ENCODE peak calls at places on chromosomes 2 and 18, in eight cellular contexts. F is H9, H is IMR-90, P is neuronal stem cell, O is mesendoderm, E is GM23248, A is HCT116, J is GM23338. M is an unnamed sample.

GRCh38 chr18:79385749-79386341 is 9.9 kb upstream of the NFATC1 start:
- DNase-seq in P (no peak), F (peak; percentile 25), O (no peak), E (no peak), J (no peak), A (no peak), H (no peak), M (no peak)

GRCh38 chr2:43025709-43026290 is 200.6 kb downstream of the ZFP36L2 start:
- DNase-seq in H (no peak), J (no peak), F (no peak), A (no peak), O (no peak), E (no peak), P (no peak), M (peak; percentile 65)

GRCh38 chr2:53632714-53633113 is 134.9 kb upstream of the CHAC2 start:
- DNase-seq in P (no peak), O (no peak), J (no peak), E (peak; percentile 19), H (peak; percentile 2), F (no peak), A (no peak), M (peak; percentile 6)

GRCh38 chr2:36528761-36529392 is 69.1 kb downstream of the FEZ2 start:
- DNase-seq in O (no peak), E (no peak), J (no peak), H (no peak), F (no peak), P (no peak), A (no peak), M (no peak)

GRCh38 chr2:197894751-197895274 is 90.4 kb downstream of the PLCL1 start:
- DNase-seq in P (no peak), J (no peak), O (no peak), F (no peak), E (no peak), H (no peak), A (no peak), M (no peak)

GRCh38 chr2:203061346-203061745 is 46.7 kb downstream of the NBEAL1 start:
- DNase-seq in J (peak; percentile 79), F (no peak), O (peak; percentile 96), E (peak; percentile 13), P (peak; percentile 48), H (peak; percentile 84), A (no peak), M (peak; percentile 90)

GRCh38 chr2:110735366-110735765 is 3.0 kb downstream of the ACOXL start:
- DNase-seq in P (no peak), J (no peak), F (no peak), E (no peak), O (no peak), A (no peak), H (no peak), M (peak; percentile 23)

GRCh38 chr2:195697681-195698220 is 40.7 kb downstream of the SLC39A10 start:
- DNase-seq in A (no peak), E (no peak), H (no peak), O (no peak), P (no peak), F (no peak), J (no peak), M (no peak)

GRCh38 chr2:207558106-207558505 is 28.3 kb downstream of the CREB1 start:
- DNase-seq in E (peak; percentile 75), J (no peak), H (peak; percentile 90), A (no peak), F (no peak), O (peak; percentile 4), P (no peak), M (peak; percentile 83)

GRCh38 chr18:13577091-13577697 is 149.2 kb downstream of the FAM210A start:
- DNase-seq in H (peak; percentile 7), J (no peak), P (no peak), E (peak; percentile 75), O (no peak), F (no peak), A (no peak), M (no peak)

GRCh38 chr2:29115797-29116781 is 874 bp downstream of the CLIP4 start:
- DNase-seq in O (peak; percentile 30), E (peak; percentile 83), F (peak; percentile 37), A (no peak), P (no peak), H (peak; percentile 85), J (peak; percentile 51), M (peak; percentile 91)

GRCh38 chr2:139737659-139738058 is 957.5 kb upstream of the NXPH2 start:
- DNase-seq in H (no peak), P (no peak), O (no peak), E (no peak), J (no peak), F (no peak), A (no peak), M (no peak)

GRCh38 chr2:20578266-20578894 is 72.5 kb downstream of the HS1BP3 start:
- DNase-seq in P (no peak), F (no peak), H (no peak), J (no peak), E (no peak), A (no peak), O (no peak), M (no peak)

GRCh38 chr2:20580690-20581437 is 70.0 kb downstream of the HS1BP3 start:
- DNase-seq in J (no peak), O (no peak), P (no peak), F (no peak), A (no peak), H (peak; percentile 43), E (no peak), M (no peak)

GRCh38 chr2:20577495-20578235 is 73.2 kb downstream of the HS1BP3 start:
- DNase-seq in P (no peak), J (no peak), O (no peak), F (no peak), E (peak; percentile 95), H (peak; percentile 85), A (no peak), M (peak; percentile 65)

GRCh38 chr2:20579866-20580265 is 71.0 kb downstream of the HS1BP3 start:
- DNase-seq in H (no peak), A (no peak), P (no peak), J (no peak), O (no peak), E (no peak), F (no peak), M (no peak)

DNA sequence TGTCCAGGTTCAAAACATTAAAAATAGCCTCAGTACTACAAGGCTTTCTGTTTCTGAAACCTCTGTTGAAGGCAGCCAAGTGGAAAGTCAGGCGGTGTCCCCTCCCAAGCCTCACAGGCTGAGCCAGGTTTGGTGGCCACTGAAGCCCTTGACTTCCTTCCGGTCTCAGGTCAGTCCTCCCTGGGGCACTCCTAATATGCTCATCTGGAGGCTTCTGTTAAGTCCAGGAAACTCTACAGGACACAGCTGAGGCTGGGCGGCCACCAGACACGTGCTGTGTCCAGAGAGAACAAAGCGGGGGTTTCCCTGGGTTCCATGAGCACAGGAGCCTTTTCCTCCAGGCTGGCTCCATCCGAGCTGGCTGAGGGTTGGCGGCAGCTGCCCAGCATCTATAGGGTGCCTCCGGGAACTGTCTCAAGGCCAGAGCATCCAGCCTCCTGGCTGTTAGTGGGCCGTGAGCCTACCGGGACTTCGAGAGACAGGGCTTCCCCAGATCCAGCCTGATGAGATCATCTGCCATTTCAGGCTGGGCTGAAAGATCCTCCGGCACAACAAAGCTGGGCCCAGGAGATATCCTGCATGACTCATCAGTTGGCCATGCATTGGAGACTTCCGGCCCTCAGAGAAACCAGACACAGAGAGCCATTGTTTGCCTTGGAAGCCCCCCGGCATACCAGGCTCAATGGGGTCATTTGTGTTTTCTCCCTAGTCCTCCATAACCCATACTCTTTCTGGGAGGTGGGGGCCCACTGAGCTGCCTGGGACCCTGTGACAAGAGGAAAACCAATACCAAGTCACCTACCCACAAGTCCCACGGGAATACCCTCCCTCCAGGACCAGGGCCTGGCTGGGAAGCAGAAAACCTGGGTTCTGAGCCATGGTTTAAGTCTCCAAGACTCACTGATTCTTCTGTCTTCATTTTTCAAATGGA is 71.7 kb downstream of the HS1BP3 start:
- DNase-seq in E (peak; percentile 98), A (peak; percentile 92), H (peak; percentile 99), P (no peak), O (peak; percentile 99), J (peak; percentile 23), F (peak; percentile 77), M (peak; percentile 98)
- H3K4me2 ChIP-seq in E (peak overlapping the region; percentile 56), A (peak overlapping the region; percentile 59), H (no peak overlapping the region), P (no peak overlapping the region), O (no peak overlapping the region), J (no peak overlapping the region), F (no peak overlapping the region), M (no peak overlapping the region)

GRCh38 chr2:101768480-101769077 is 71.1 kb downstream of the MAP4K4 start:
- DNase-seq in J (no peak), H (no peak), O (no peak), P (no peak), E (no peak), F (no peak), A (no peak), M (no peak)
- H3K4me2 ChIP-seq in J (peak overlapping the region; percentile 0), H (peak overlapping the region; percentile 31), O (no peak overlapping the region), P (no peak overlapping the region), E (no peak overlapping the region), F (no peak overlapping the region), A (no peak overlapping the region), M (no peak overlapping the region)

GRCh38 chr2:173371023-173371422 is 16.4 kb downstream of the CDCA7 start:
- DNase-seq in A (no peak), P (no peak), E (no peak), O (peak; percentile 48), H (no peak), F (no peak), J (no peak), M (no peak)

GRCh38 chr2:173373286-173373685 is 18.6 kb downstream of the CDCA7 start:
- DNase-seq in J (no peak), F (no peak), P (no peak), O (no peak), A (no peak), E (no peak), H (peak; percentile 13), M (no peak)

GRCh38 chr2:173374634-173375033 is 20.0 kb downstream of the CDCA7 start:
- DNase-seq in O (no peak), J (no peak), A (no peak), P (no peak), E (no peak), H (no peak), F (no peak), M (no peak)

DNA sequence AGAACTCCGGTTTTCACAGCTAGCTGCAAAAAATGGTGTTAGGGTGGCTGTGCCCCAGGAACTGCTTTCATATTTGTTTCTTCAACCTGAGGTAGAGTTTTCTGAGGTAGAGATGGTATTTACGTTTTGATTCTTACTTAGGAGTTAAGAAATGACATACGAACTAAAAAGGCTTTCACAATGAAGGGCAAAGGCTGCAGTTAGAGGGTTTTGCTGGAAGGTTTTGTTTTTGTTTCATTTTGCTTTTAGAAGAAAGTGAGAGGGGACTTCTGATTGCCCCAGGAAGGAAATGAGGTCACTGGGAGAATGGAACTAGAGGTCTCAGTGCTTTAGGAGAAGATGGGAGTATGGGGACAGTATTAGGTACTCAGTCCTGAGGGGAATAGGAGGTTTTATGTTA is 15.5 kb downstream of the CDCA7 start:
- DNase-seq in E (no peak), F (no peak), J (no peak), A (no peak), H (no peak), O (no peak), P (no peak), M (peak; percentile 11)
- H3K4me2 ChIP-seq in E (no peak overlapping the region), F (no peak overlapping the region), J (no peak overlapping the region), A (no peak overlapping the region), H (peak overlapping the region; percentile 13), O (no peak overlapping the region), P (no peak overlapping the region), M (no peak overlapping the region)

DNA sequence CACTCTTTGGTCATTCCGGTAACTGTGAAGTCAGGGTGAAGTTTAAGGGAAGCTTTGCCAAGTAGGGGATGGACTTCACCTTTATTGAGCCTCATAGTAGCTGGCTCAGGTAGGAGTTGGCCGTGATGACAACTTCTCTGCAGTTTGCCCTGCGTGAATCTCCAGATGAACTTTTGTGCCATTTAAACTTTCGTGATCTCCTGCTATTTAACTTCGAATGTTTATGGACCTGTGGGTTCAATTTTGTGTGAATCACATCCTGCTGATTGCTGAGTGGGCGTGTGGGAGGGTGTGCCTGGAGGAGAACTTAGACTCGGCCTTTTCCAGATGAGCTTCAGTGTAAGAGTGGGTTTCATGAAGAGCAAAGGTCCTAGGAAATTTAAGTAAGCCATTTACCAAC is 4.2 kb downstream of the UGT1A1 start:
- DNase-seq in O (no peak), H (peak; percentile 85), F (no peak), E (peak; percentile 65), P (no peak), J (no peak), A (no peak), M (peak; percentile 13)
- H3K4me2 ChIP-seq in O (no peak overlapping the region), H (peak overlapping the region; percentile 70), F (no peak overlapping the region), E (peak overlapping the region; percentile 30), P (no peak overlapping the region), J (no peak overlapping the region), A (peak overlapping the region; percentile 48), M (no peak overlapping the region)

M was measured in mesenchymal stem cell.